ENCODE peak calls at places on chromosomes 16 and 17, in seven cellular contexts. O is SHP77, U is M059J, Z is EL, A is transverse colon, H is NCI-H345, D is NCI-H526 treated with DMSO at 0.1 percent for 48 hours. M is an unnamed sample.

GRCh38 chr17:18236494-18236893 is 11.1 kb downstream of the LLGL1 start:
- DNase-seq in O (no peak), U (no peak), Z (no peak), A (no peak), H (no peak), D (no peak), M (no peak)

GRCh38 chr17:63545302-63545928 is 4.9 kb upstream of the DCAF7 start:
- DNase-seq in O (no peak), U (no peak), Z (no peak), A (no peak), H (no peak), D (no peak), M (no peak)

GRCh38 chr17:77943971-77944370 is 14.5 kb upstream of the TNRC6C start:
- DNase-seq in O (no peak), U (no peak), Z (no peak), A (no peak), H (no peak), D (no peak), M (no peak)

GRCh38 chr16:51971184-51971583 is 575.8 kb downstream of the TOX3 start:
- DNase-seq in O (peak; percentile 26), U (peak; percentile 50), Z (peak; percentile 6), A (no peak), H (no peak), D (peak; percentile 4), M (no peak)

GRCh38 chr16:12573730-12574383 is 229.8 kb downstream of the CPPED1 start:
- DNase-seq in O (peak; percentile 5), U (peak; percentile 66), Z (peak; percentile 46), A (peak; percentile 51), H (peak; percentile 22), D (peak; percentile 5), M (peak; percentile 59)

GRCh38 chr17:62075308-62075815 is 10.3 kb upstream of the MED13 start:
- DNase-seq in O (no peak), U (peak; percentile 57), Z (no peak), A (no peak), H (no peak), D (no peak), M (no peak)

GRCh38 chr17:11644265-11645212 is 46.3 kb downstream of the DNAH9 start:
- DNase-seq in O (peak; percentile 89), U (peak; percentile 56), Z (peak; percentile 31), A (peak; percentile 71), H (peak; percentile 82), D (peak; percentile 23), M (no peak)

GRCh38 chr17:43714338-43715149 is 44.0 kb downstream of the SOST start:
- DNase-seq in O (no peak), U (peak; percentile 91), Z (peak; percentile 68), A (no peak), H (no peak), D (no peak), M (no peak)

GRCh38 chr17:82203920-82204319 is 8.7 kb downstream of the CCDC57 start:
- DNase-seq in O (no peak), U (no peak), Z (no peak), A (no peak), H (no peak), D (no peak), M (no peak)

GRCh38 chr17:12098568-12098967 is 77.9 kb downstream of the MAP2K4 start:
- DNase-seq in O (no peak), U (no peak), Z (no peak), A (no peak), H (no peak), D (no peak), M (no peak)

GRCh38 chr16:53207810-53208752 is 153.3 kb downstream of the CHD9 start:
- DNase-seq in O (peak; percentile 86), U (peak; percentile 72), Z (peak; percentile 86), A (peak; percentile 32), H (no peak), D (peak; percentile 81), M (no peak)

GRCh38 chr17:348692-349425 is 3.7 kb downstream of the RPH3AL start:
- DNase-seq in O (no peak), U (no peak), Z (no peak), A (peak; percentile 72), H (peak; percentile 9), D (no peak), M (peak; percentile 47)

GRCh38 chr17:27038676-27039075 is 255.2 kb upstream of the WSB1 start:
- DNase-seq in O (peak; percentile 35), U (peak; percentile 0), Z (no peak), A (no peak), H (no peak), D (peak; percentile 33), M (no peak)

GRCh38 chr17:66451188-66452149 is 149.1 kb downstream of the PRKCA start:
- DNase-seq in O (no peak), U (no peak), Z (no peak), A (peak; percentile 66), H (no peak), D (no peak), M (no peak)

GRCh38 chr16:82470506-82471196 is 156.1 kb upstream of the CDH13 start:
- DNase-seq in O (no peak), U (no peak), Z (no peak), A (peak; percentile 19), H (peak; percentile 38), D (no peak), M (no peak)

M was measured in Right ventricle myocardium superior.